ENCODE peak calls at places on chromosomes 5 and 9, in five cellular contexts. One of them, this sample, is unnamed.

GRCh38 chr5:53453898-53454837 is 26.3 kb upstream of the FST start:
- DNase-seq in IMR-90: no peak
- DNase-seq in HEK293T: no peak
- DNase-seq in lung: no peak
- DNase-seq in T-cell: no peak
- DNase-seq in this sample: no peak

GRCh38 chr5:92613546-92613945 is 967.5 kb downstream of the NR2F1-AS1 start:
- DNase-seq in IMR-90: peak
- DNase-seq in HEK293T: no peak
- DNase-seq in lung: no peak
- DNase-seq in T-cell: no peak
- DNase-seq in this sample: no peak

GRCh38 chr5:138334867-138335447 is 3.1 kb upstream of the FAM53C start:
- DNase-seq in IMR-90: peak
- DNase-seq in HEK293T: no peak
- DNase-seq in lung: no peak
- DNase-seq in T-cell: no peak
- DNase-seq in this sample: no peak

GRCh38 chr5:157294692-157295091 is 28.8 kb downstream of the CYFIP2 start:
- DNase-seq in IMR-90: no peak
- DNase-seq in HEK293T: no peak
- DNase-seq in lung: no peak
- DNase-seq in T-cell: no peak
- DNase-seq in this sample: no peak

GRCh38 chr9:32992596-32993238 is 8.7 kb downstream of the APTX start:
- DNase-seq in IMR-90: peak
- DNase-seq in HEK293T: no peak
- DNase-seq in lung: no peak
- DNase-seq in T-cell: no peak
- DNase-seq in this sample: no peak

GRCh38 chr9:91160599-91161464 is 200.9 kb downstream of the AUH start:
- DNase-seq in IMR-90: no peak
- DNase-seq in HEK293T: no peak
- DNase-seq in lung: no peak
- DNase-seq in T-cell: no peak
- DNase-seq in this sample: no peak

GRCh38 chr9:92163276-92163675 is 48.1 kb upstream of the SPTLC1 start:
- DNase-seq in IMR-90: no peak
- DNase-seq in HEK293T: no peak
- DNase-seq in lung: no peak
- DNase-seq in T-cell: no peak
- DNase-seq in this sample: no peak

GRCh38 chr5:156534086-156534485 is 207.1 kb downstream of the SGCD start:
- DNase-seq in IMR-90: no peak
- DNase-seq in HEK293T: no peak
- DNase-seq in lung: no peak
- DNase-seq in T-cell: no peak
- DNase-seq in this sample: no peak

GRCh38 chr5:96745844-96746531 is 61.8 kb downstream of the ERAP1 start:
- DNase-seq in IMR-90: peak
- DNase-seq in HEK293T: peak
- DNase-seq in lung: no peak
- DNase-seq in T-cell: no peak
- DNase-seq in this sample: no peak

GRCh38 chr5:157994906-157995519 is 136.1 kb upstream of the CLINT1 start:
- DNase-seq in IMR-90: peak
- DNase-seq in HEK293T: peak
- DNase-seq in lung: peak
- DNase-seq in T-cell: peak
- DNase-seq in this sample: peak

GRCh38 chr5:13957032-13957645 is 12.7 kb upstream of the DNAH5 start:
- DNase-seq in IMR-90: peak
- DNase-seq in HEK293T: peak
- DNase-seq in lung: no peak
- DNase-seq in T-cell: no peak
- DNase-seq in this sample: no peak

GRCh38 chr9:129875181-129875611 is 39.9 kb downstream of the USP20 start:
- DNase-seq in IMR-90: no peak
- DNase-seq in HEK293T: peak
- DNase-seq in lung: no peak
- DNase-seq in T-cell: no peak
- DNase-seq in this sample: no peak

GRCh38 chr9:87402537-87402936 is 95.1 kb upstream of the DAPK1 start:
- DNase-seq in IMR-90: no peak
- DNase-seq in HEK293T: no peak
- DNase-seq in lung: no peak
- DNase-seq in T-cell: no peak
- DNase-seq in this sample: no peak

GRCh38 chr9:106451223-106451622 is 411.7 kb upstream of the ZNF462 start:
- DNase-seq in IMR-90: no peak
- DNase-seq in HEK293T: no peak
- DNase-seq in lung: no peak
- DNase-seq in T-cell: no peak
- DNase-seq in this sample: no peak

GRCh38 chr9:125430611-125431305 is 169.1 kb downstream of the GAPVD1 start:
- DNase-seq in IMR-90: no peak
- DNase-seq in HEK293T: no peak
- DNase-seq in lung: no peak
- DNase-seq in T-cell: no peak
- DNase-seq in this sample: no peak

GRCh38 chr9:4196376-4196775 is 103.5 kb downstream of the GLIS3 start:
- DNase-seq in IMR-90: peak
- DNase-seq in HEK293T: no peak
- DNase-seq in lung: no peak
- DNase-seq in T-cell: no peak
- DNase-seq in this sample: no peak

GRCh38 chr9:110021891-110022290 is 186.1 kb downstream of the C9orf152 start:
- DNase-seq in IMR-90: no peak
- DNase-seq in HEK293T: no peak
- DNase-seq in lung: no peak
- DNase-seq in T-cell: no peak
- DNase-seq in this sample: no peak

This sample was measured in T follicular helper cell.